ENCODE peak calls at places on chromosomes 4 and X, in seven cellular contexts. One of them, this sample, is unnamed.

GRCh38 chr4:41428205-41428940 is 109.6 kb upstream of the LIMCH1 start:
- DNase-seq in sciatic nerve: no peak
- DNase-seq in CD8-positive, alpha-beta T cell: no peak
- DNase-seq in choroid plexus epithelial cell: no peak
- DNase-seq in HEK293T: no peak
- DNase-seq in dorsolateral prefrontal cortex: no peak
- DNase-seq in EL: peak; percentile 31
- DNase-seq in this sample: no peak

GRCh38 chrX:9878141-9878875 is 88.8 kb upstream of the CLDN34 start:
- DNase-seq in CD8-positive, alpha-beta T cell: no peak
- DNase-seq in EL: peak; percentile 13
- DNase-seq in choroid plexus epithelial cell: no peak
- DNase-seq in HEK293T: no peak
- DNase-seq in sciatic nerve: no peak
- DNase-seq in dorsolateral prefrontal cortex: no peak
- DNase-seq in this sample: no peak

GRCh38 chr4:135277980-135278315 is 1076.4 kb upstream of the PABPC4L start:
- DNase-seq in HEK293T: no peak
- DNase-seq in dorsolateral prefrontal cortex: no peak
- DNase-seq in EL: no peak
- DNase-seq in sciatic nerve: no peak
- DNase-seq in CD8-positive, alpha-beta T cell: no peak
- DNase-seq in choroid plexus epithelial cell: no peak
- DNase-seq in this sample: no peak

GRCh38 chr4:48470570-48470969 is 12.6 kb upstream of the SLC10A4 start:
- DNase-seq in choroid plexus epithelial cell: no peak
- DNase-seq in HEK293T: no peak
- DNase-seq in sciatic nerve: no peak
- DNase-seq in dorsolateral prefrontal cortex: no peak
- DNase-seq in CD8-positive, alpha-beta T cell: no peak
- DNase-seq in EL: no peak
- DNase-seq in this sample: no peak

GRCh38 chr4:125433453-125433852 is 118.7 kb downstream of the FAT4 start:
- DNase-seq in EL: peak; percentile 46
- DNase-seq in sciatic nerve: no peak
- DNase-seq in dorsolateral prefrontal cortex: no peak
- DNase-seq in CD8-positive, alpha-beta T cell: no peak
- DNase-seq in HEK293T: no peak
- DNase-seq in choroid plexus epithelial cell: peak; percentile 66
- DNase-seq in this sample: no peak

GRCh38 chr4:7021930-7022658 is 21.1 kb upstream of the TADA2B start:
- DNase-seq in EL: peak; percentile 99
- DNase-seq in choroid plexus epithelial cell: peak; percentile 67
- DNase-seq in CD8-positive, alpha-beta T cell: no peak
- DNase-seq in sciatic nerve: no peak
- DNase-seq in HEK293T: no peak
- DNase-seq in dorsolateral prefrontal cortex: no peak
- DNase-seq in this sample: no peak

GRCh38 chr4:184942447-184943425 is 75.6 kb upstream of the HELT start:
- DNase-seq in dorsolateral prefrontal cortex: no peak
- DNase-seq in sciatic nerve: no peak
- DNase-seq in EL: no peak
- DNase-seq in HEK293T: no peak
- DNase-seq in choroid plexus epithelial cell: peak; percentile 35
- DNase-seq in CD8-positive, alpha-beta T cell: no peak
- DNase-seq in this sample: no peak

GRCh38 chrX:9874483-9874882 is 88.3 kb downstream of the SHROOM2 start:
- DNase-seq in sciatic nerve: no peak
- DNase-seq in choroid plexus epithelial cell: no peak
- DNase-seq in CD8-positive, alpha-beta T cell: no peak
- DNase-seq in EL: no peak
- DNase-seq in dorsolateral prefrontal cortex: no peak
- DNase-seq in HEK293T: no peak
- DNase-seq in this sample: no peak

GRCh38 chr4:40601641-40602040 is 28.0 kb downstream of the RBM47 start:
- DNase-seq in EL: no peak
- DNase-seq in HEK293T: no peak
- DNase-seq in dorsolateral prefrontal cortex: no peak
- DNase-seq in CD8-positive, alpha-beta T cell: no peak
- DNase-seq in choroid plexus epithelial cell: no peak
- DNase-seq in sciatic nerve: no peak
- DNase-seq in this sample: no peak

GRCh38 chrX:24020280-24020876 is 6.6 kb downstream of the KLHL15 start:
- DNase-seq in dorsolateral prefrontal cortex: no peak
- DNase-seq in EL: peak; percentile 16
- DNase-seq in HEK293T: no peak
- DNase-seq in sciatic nerve: no peak
- DNase-seq in choroid plexus epithelial cell: peak; percentile 9
- DNase-seq in CD8-positive, alpha-beta T cell: no peak
- DNase-seq in this sample: no peak